ENCODE peak calls at places on chromosomes 3 and 15, in four cellular contexts. One of them, this sample, is unnamed.

GRCh38 chr3:17891139-17891850 is 148.9 kb upstream of the TBC1D5 start:
- DNase-seq in NCI-H345: no peak
- DNase-seq in neural crest cell: no peak
- DNase-seq in skeletal muscle cell: peak; percentile 15
- DNase-seq in this sample: no peak

GRCh38 chr3:123773681-123774431 is 110.3 kb downstream of the MYLK start:
- DNase-seq in skeletal muscle cell: no peak
- DNase-seq in NCI-H345: no peak
- DNase-seq in neural crest cell: no peak
- DNase-seq in this sample: no peak

GRCh38 chr15:89459271-89460038 is 36.9 kb downstream of the RHCG start:
- DNase-seq in skeletal muscle cell: no peak
- DNase-seq in NCI-H345: no peak
- DNase-seq in neural crest cell: no peak
- DNase-seq in this sample: no peak

GRCh38 chr3:124699033-124699432 is 31.2 kb upstream of the UMPS start:
- DNase-seq in skeletal muscle cell: no peak
- DNase-seq in NCI-H345: no peak
- DNase-seq in neural crest cell: no peak
- DNase-seq in this sample: no peak

GRCh38 chr15:58212909-58213526 is 74.8 kb downstream of the AQP9 start:
- DNase-seq in skeletal muscle cell: no peak
- DNase-seq in neural crest cell: no peak
- DNase-seq in NCI-H345: peak; percentile 33
- DNase-seq in this sample: no peak

GRCh38 chr15:31487811-31488436 is 161.3 kb downstream of the KLF13 start:
- DNase-seq in skeletal muscle cell: no peak
- DNase-seq in neural crest cell: no peak
- DNase-seq in NCI-H345: no peak
- DNase-seq in this sample: no peak

GRCh38 chr15:90583471-90584252 is 53.9 kb downstream of the CRTC3 start:
- DNase-seq in neural crest cell: no peak
- DNase-seq in skeletal muscle cell: no peak
- DNase-seq in NCI-H345: peak; percentile 16
- DNase-seq in this sample: peak; percentile 32

GRCh38 chr15:34889486-34889885 is 80.1 kb downstream of the AQR start:
- DNase-seq in NCI-H345: no peak
- DNase-seq in neural crest cell: no peak
- DNase-seq in skeletal muscle cell: no peak
- DNase-seq in this sample: no peak

GRCh38 chr3:50208677-50209344 is 3.7 kb downstream of the SLC38A3 start:
- DNase-seq in neural crest cell: no peak
- DNase-seq in NCI-H345: no peak
- DNase-seq in skeletal muscle cell: no peak
- DNase-seq in this sample: no peak

GRCh38 chr3:40505599-40506462 is at the start of gene ZNF620:
- DNase-seq in skeletal muscle cell: no peak
- DNase-seq in neural crest cell: peak; percentile 77
- DNase-seq in NCI-H345: peak; percentile 83
- DNase-seq in this sample: peak; percentile 88

GRCh38 chr3:124119056-124119721 is 127.3 kb upstream of the ROPN1 start:
- DNase-seq in neural crest cell: no peak
- DNase-seq in NCI-H345: no peak
- DNase-seq in skeletal muscle cell: peak; percentile 26
- DNase-seq in this sample: no peak

This sample was measured in WTC11.